ENCODE peak calls at places on chromosomes 5 and 9, in four cellular contexts. One of them, this sample, is unnamed. For H3K9me3, the result is how much of the 10 kb centered on the place peaks cover.

GRCh38 chr5:160324885-160325284 is 12.5 kb upstream of the CCNJL start:
- DNase-seq in transverse colon: no peak
- DNase-seq in A549: no peak
- DNase-seq in HCT116: no peak
- DNase-seq in this sample: no peak

GRCh38 chr9:107484117-107484723 is 5.3 kb downstream of the KLF4 start:
- DNase-seq in transverse colon: peak
- DNase-seq in A549: peak
- DNase-seq in HCT116: peak
- DNase-seq in this sample: no peak

GRCh38 chr9:35042081-35042604 is 30.3 kb downstream of the VCP start:
- DNase-seq in transverse colon: no peak
- DNase-seq in A549: no peak
- DNase-seq in HCT116: no peak
- DNase-seq in this sample: no peak

GRCh38 chr5:27944471-27944870 is 906.1 kb upstream of the CDH9 start:
- DNase-seq in transverse colon: no peak
- DNase-seq in A549: no peak
- DNase-seq in HCT116: no peak
- DNase-seq in this sample: no peak

GRCh38 chr9:70389642-70390266 is 24.7 kb downstream of the KLF9 start:
- DNase-seq in transverse colon: no peak
- DNase-seq in A549: no peak
- DNase-seq in HCT116: no peak
- DNase-seq in this sample: no peak

GRCh38 chr5:108521841-108522506 is 140.1 kb upstream of the FBXL17 start:
- DNase-seq in transverse colon: no peak
- DNase-seq in A549: peak
- DNase-seq in HCT116: peak
- DNase-seq in this sample: no peak

GRCh38 chr5:76813982-76814562 is 4.8 kb upstream of the F2RL1 start:
- DNase-seq in transverse colon: no peak
- DNase-seq in A549: peak
- DNase-seq in HCT116: peak
- DNase-seq in this sample: no peak

GRCh38 chr9:137724114-137724445 is 105.3 kb downstream of the EHMT1 start:
- DNase-seq in transverse colon: no peak
- DNase-seq in A549: no peak
- DNase-seq in HCT116: no peak
- DNase-seq in this sample: no peak

GRCh38 chr9:95752129-95752731 is 123.3 kb upstream of the ERCC6L2 start:
- DNase-seq in transverse colon: no peak
- DNase-seq in A549: no peak
- DNase-seq in HCT116: no peak
- DNase-seq in this sample: no peak

GRCh38 chr5:103218164-103218563 is 40.4 kb upstream of the MACIR start:
- DNase-seq in transverse colon: no peak
- DNase-seq in A549: peak
- DNase-seq in HCT116: no peak
- DNase-seq in this sample: no peak

GRCh38 chr9:12230708-12231107 is 462.5 kb upstream of the TYRP1 start:
- DNase-seq in transverse colon: no peak
- DNase-seq in A549: no peak
- DNase-seq in HCT116: no peak
- DNase-seq in this sample: no peak

GRCh38 chr9:130039504-130040147 is 3.4 kb downstream of the FNBP1 start:
- DNase-seq in transverse colon: no peak
- DNase-seq in A549: peak
- DNase-seq in HCT116: no peak
- DNase-seq in this sample: peak

GRCh38 chr5:96645096-96645495 is 17.1 kb upstream of the CAST start:
- DNase-seq in transverse colon: no peak
- DNase-seq in A549: no peak
- DNase-seq in HCT116: no peak
- DNase-seq in this sample: no peak

GRCh38 chr9:131277673-131278420 is 1.5 kb upstream of the FAM78A start:
- DNase-seq in transverse colon: peak
- DNase-seq in A549: peak
- DNase-seq in HCT116: peak
- DNase-seq in this sample: peak

GRCh38 chr9:38281196-38281595 is 111.3 kb upstream of the ALDH1B1 start:
- DNase-seq in transverse colon: no peak
- DNase-seq in A549: no peak
- DNase-seq in HCT116: no peak
- DNase-seq in this sample: no peak

DNA sequence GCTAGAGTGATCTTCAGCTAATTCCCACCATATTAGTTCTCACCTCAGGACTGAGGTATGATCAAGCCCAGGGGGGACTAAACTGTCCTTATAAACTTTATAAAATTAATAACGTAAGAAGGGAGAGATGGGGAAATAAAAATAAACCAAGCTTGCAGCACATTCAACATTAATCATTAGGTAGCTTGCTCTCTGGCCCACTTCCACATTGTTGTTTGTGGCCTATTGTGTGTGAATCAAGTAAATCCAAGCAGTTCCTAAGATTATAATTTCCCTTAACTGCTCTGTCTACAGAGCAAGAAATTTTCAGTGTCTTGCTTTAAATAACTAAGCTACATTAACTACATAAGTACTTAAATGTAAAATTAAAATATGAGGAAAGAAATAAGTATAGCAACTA is 131.3 kb upstream of the ABCA1 start:
- DNase-seq in transverse colon: no peak
- DNase-seq in A549: no peak
- DNase-seq in HCT116: no peak
- DNase-seq in this sample: no peak
- H3K27ac ChIP-seq in transverse colon: no peak
- H3K27ac ChIP-seq in A549: peak
- H3K27ac ChIP-seq in HCT116: no peak
- H3K27ac ChIP-seq in this sample: no peak

GRCh38 chr5:128850049-128850448 is 115.2 kb upstream of the SLC27A6 start:
- DNase-seq in transverse colon: no peak
- DNase-seq in A549: no peak
- DNase-seq in HCT116: no peak
- DNase-seq in this sample: no peak

GRCh38 chr5:128842241-128842640 is 123.0 kb upstream of the SLC27A6 start:
- DNase-seq in transverse colon: no peak
- DNase-seq in A549: no peak
- DNase-seq in HCT116: no peak
- DNase-seq in this sample: no peak

GRCh38 chr5:128838631-128839030 is 126.7 kb upstream of the SLC27A6 start:
- DNase-seq in transverse colon: no peak
- DNase-seq in A549: no peak
- DNase-seq in HCT116: no peak
- DNase-seq in this sample: no peak

GRCh38 chr5:128844354-128844923 is 120.8 kb upstream of the SLC27A6 start:
- DNase-seq in transverse colon: no peak
- DNase-seq in A549: peak
- DNase-seq in HCT116: no peak
- DNase-seq in this sample: no peak
- H3K9me3 ChIP-seq in transverse colon: under half
- H3K9me3 ChIP-seq in A549: under half
- H3K9me3 ChIP-seq in HCT116: under half
- H3K9me3 ChIP-seq in this sample: under half

GRCh38 chr9:114396558-114397218 is 8.9 kb upstream of the AKNA start:
- DNase-seq in transverse colon: no peak
- DNase-seq in A549: peak
- DNase-seq in HCT116: peak
- DNase-seq in this sample: no peak

GRCh38 chr9:114397219-114397847 is 9.6 kb upstream of the AKNA start:
- DNase-seq in transverse colon: no peak
- DNase-seq in A549: no peak
- DNase-seq in HCT116: no peak
- DNase-seq in this sample: no peak

GRCh38 chr9:114399381-114399780 is 11.6 kb upstream of the AKNA start:
- DNase-seq in transverse colon: no peak
- DNase-seq in A549: no peak
- DNase-seq in HCT116: no peak
- DNase-seq in this sample: no peak

GRCh38 chr9:114400219-114400618 is 12.4 kb upstream of the AKNA start:
- DNase-seq in transverse colon: no peak
- DNase-seq in A549: no peak
- DNase-seq in HCT116: no peak
- DNase-seq in this sample: no peak

DNA sequence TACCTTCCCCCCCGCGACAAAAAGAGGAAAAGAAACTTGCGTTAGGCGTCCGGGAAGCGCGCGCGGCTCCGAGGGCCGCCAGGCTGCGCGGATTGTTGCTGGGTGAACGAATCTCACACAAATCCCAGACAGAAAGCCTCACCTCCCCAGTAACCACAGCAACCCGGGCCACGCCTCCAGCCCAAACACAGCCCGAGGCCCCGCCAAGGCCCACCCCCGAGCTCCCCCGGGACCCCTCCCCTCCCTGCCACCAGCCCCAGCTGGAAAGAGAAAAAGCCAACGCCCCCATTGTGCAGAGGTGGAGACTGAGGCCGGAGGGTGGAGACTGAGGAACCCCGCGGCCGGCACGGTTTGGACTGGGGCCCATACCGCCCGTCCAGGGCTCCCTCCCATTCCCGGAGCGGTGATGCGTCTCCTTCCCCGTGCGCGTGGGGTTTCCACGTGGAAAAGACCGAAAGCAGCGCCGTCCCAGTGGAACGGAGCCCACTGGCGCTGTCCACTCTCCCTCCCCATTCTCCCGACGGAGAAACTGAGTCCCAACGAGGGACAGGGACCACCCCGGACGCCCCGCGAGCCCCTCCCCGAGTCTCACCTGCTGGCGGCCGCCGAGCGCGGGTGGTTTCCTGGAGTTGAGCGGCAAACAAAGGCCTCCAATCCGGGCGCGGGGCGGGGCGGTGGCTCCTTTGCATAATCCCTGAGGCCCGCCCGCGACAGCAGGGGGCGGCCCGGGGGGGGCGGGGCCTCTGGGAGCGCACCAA is 10.2 kb upstream of the AKNA start:
- DNase-seq in transverse colon: peak
- DNase-seq in A549: peak
- DNase-seq in HCT116: peak
- DNase-seq in this sample: peak
- TF ChIP-seq POLR2A in transverse colon: peak
- TF ChIP-seq POLR2A in A549: peak
- TF ChIP-seq POLR2A in HCT116: no peak
- TF ChIP-seq POLR2A in this sample: peak

GRCh38 chr5:14213253-14213652 is 70.1 kb downstream of the TRIO start:
- DNase-seq in transverse colon: no peak
- DNase-seq in A549: no peak
- DNase-seq in HCT116: no peak
- DNase-seq in this sample: no peak

GRCh38 chr5:14211818-14212799 is 69.0 kb downstream of the TRIO start:
- DNase-seq in transverse colon: peak
- DNase-seq in A549: no peak
- DNase-seq in HCT116: no peak
- DNase-seq in this sample: peak

GRCh38 chr5:14212838-14213237 is 69.7 kb downstream of the TRIO start:
- DNase-seq in transverse colon: no peak
- DNase-seq in A549: peak
- DNase-seq in HCT116: no peak
- DNase-seq in this sample: no peak

GRCh38 chr5:14215901-14216300 is 72.8 kb downstream of the TRIO start:
- DNase-seq in transverse colon: no peak
- DNase-seq in A549: no peak
- DNase-seq in HCT116: no peak
- DNase-seq in this sample: no peak

DNA sequence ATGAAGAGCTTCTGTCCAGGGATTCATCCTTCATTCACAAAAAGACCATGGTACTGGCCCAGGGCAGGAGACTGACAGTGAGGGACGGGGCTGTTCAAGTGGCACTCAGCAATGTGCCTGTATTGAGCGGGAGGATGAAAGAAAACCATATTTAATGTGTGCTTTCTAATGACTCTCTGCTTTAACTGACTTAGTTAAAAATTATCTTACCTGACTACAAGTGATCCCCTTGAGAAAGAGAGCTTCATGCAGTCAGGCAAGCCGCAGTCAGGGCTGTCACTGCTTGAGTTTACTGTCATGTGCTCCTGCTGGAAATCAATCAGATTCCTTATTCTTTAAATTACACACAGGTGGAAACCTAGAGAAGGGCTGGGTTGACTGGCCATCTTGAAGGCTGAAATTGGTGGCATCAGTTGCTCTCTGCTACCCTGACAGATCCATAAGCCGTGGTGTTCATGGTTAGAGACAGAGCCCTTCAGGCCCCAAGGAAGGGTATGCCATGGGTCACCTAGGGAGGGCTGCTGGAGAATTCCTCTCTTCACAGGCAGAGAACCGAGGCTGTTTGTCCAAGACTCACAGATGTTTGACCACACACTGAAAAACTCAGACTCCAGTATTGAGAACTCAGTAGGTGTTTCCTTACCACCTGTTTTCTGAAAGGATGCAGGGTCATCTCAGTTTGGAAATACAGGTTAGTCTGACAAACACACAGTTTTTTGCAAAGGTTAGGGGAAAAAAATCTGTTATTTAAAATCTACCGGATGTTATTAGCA is 70.9 kb downstream of the TRIO start:
- DNase-seq in transverse colon: no peak
- DNase-seq in A549: no peak
- DNase-seq in HCT116: no peak
- DNase-seq in this sample: no peak
- H3K27ac ChIP-seq in transverse colon: peak
- H3K27ac ChIP-seq in A549: peak
- H3K27ac ChIP-seq in HCT116: no peak
- H3K27ac ChIP-seq in this sample: peak

GRCh38 chr9:135910757-135911156 is 3.4 kb upstream of the CAMSAP1 start:
- DNase-seq in transverse colon: no peak
- DNase-seq in A549: no peak
- DNase-seq in HCT116: no peak
- DNase-seq in this sample: no peak

GRCh38 chr9:135916998-135917397 is 9.7 kb upstream of the CAMSAP1 start:
- DNase-seq in transverse colon: no peak
- DNase-seq in A549: no peak
- DNase-seq in HCT116: no peak
- DNase-seq in this sample: no peak

GRCh38 chr9:135919318-135919717 is 12.0 kb upstream of the CAMSAP1 start:
- DNase-seq in transverse colon: no peak
- DNase-seq in A549: no peak
- DNase-seq in HCT116: no peak
- DNase-seq in this sample: no peak

GRCh38 chr9:135910197-135910596 is 2.9 kb upstream of the CAMSAP1 start:
- DNase-seq in transverse colon: no peak
- DNase-seq in A549: no peak
- DNase-seq in HCT116: no peak
- DNase-seq in this sample: no peak

DNA sequence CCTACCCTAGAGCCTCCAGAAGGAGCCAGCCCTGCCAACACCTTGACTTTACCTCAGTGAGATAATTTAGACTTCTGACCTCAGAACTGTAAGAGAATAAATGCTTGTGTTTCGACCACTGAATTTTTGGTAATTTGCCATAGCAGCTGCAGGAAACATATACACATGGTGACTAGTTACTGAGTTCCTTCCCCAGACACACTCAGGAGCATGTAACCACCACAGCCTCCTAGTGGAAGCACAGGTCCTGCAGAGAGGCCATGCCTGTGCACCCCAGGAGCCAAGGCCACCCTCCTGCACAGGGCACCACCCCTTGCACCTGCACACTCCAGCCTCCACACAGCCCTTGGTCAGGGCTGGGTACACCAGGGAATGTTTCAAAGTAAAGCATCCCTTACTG is 7.6 kb upstream of the CAMSAP1 start:
- DNase-seq in transverse colon: no peak
- DNase-seq in A549: no peak
- DNase-seq in HCT116: no peak
- DNase-seq in this sample: no peak
- H3K9me3 ChIP-seq in transverse colon: under half
- H3K9me3 ChIP-seq in A549: half or more
- H3K9me3 ChIP-seq in HCT116: under half
- H3K9me3 ChIP-seq in this sample: under half

GRCh38 chr9:93183663-93184438 is at the start of gene WNK2:
- DNase-seq in transverse colon: peak
- DNase-seq in A549: peak
- DNase-seq in HCT116: no peak
- DNase-seq in this sample: peak
- TF ChIP-seq POLR2A in transverse colon: no peak
- TF ChIP-seq POLR2A in A549: peak
- TF ChIP-seq POLR2A in HCT116: peak
- TF ChIP-seq POLR2A in this sample: peak

This sample was measured in Peyer's patch.